ENCODE peak calls at places on chromosomes 13 and 19, in six cellular contexts. W is bronchial epithelial cell; F is fibroblast of the conjunctiva; G is lower leg skin; L is GDM1; R is activated CD4-positive, alpha-beta T cell treated with anti-CD3 and anti-CD28 coated beads, Interleukin-2, amount 10 ng/mL, durations not matched to agents 7 days and 5 days. H is an unnamed sample.
A peak's percentile ranks its signal among the peaks of the same experiment; 100 is the strongest.

GRCh38 chr19:5498817-5499535 is 43.8 kb downstream of the ZNRF4 start:
- DNase-seq in L (no peak), F (no peak), W (no peak), G (no peak), R (no peak), H (no peak)

GRCh38 chr13:74681891-74682290 is 547.7 kb upstream of the KLF12 start:
- DNase-seq in G (no peak), L (no peak), W (no peak), R (no peak), F (no peak), H (no peak)

GRCh38 chr19:1156305-1156801 is 17.7 kb downstream of the SBNO2 start:
- DNase-seq in W (no peak), R (no peak), F (no peak), L (no peak), G (no peak), H (no peak)

GRCh38 chr19:35935911-35936737 is at the start of gene LRFN3:
- DNase-seq in W (peak; percentile 39), G (peak; percentile 35), L (peak; percentile 40), F (no peak), R (peak; percentile 63), H (no peak)

GRCh38 chr19:10625762-10626138 is 397 bp downstream of the SLC44A2 start:
- DNase-seq in R (no peak), W (no peak), F (no peak), L (no peak), G (no peak), H (no peak)

GRCh38 chr13:45122941-45123340 is 2.6 kb downstream of the GTF2F2 start:
- DNase-seq in R (no peak), W (no peak), G (no peak), L (no peak), F (no peak), H (no peak)

GRCh38 chr13:50512602-50513527 is 330.6 kb downstream of the DLEU7 start:
- DNase-seq in L (peak; percentile 79), G (peak; percentile 33), F (no peak), R (peak; percentile 65), W (no peak), H (no peak)

GRCh38 chr13:99902657-99903056 is 68.9 kb downstream of the ZIC5 start:
- DNase-seq in L (no peak), R (no peak), G (no peak), W (no peak), F (no peak), H (no peak)

GRCh38 chr19:34988119-34988518 is 12.0 kb upstream of the GRAMD1A start:
- DNase-seq in F (no peak), G (no peak), R (no peak), W (no peak), L (no peak), H (no peak)

GRCh38 chr13:22076658-22077057 is 405.8 kb downstream of the FGF9 start:
- DNase-seq in F (no peak), G (no peak), W (no peak), R (no peak), L (no peak), H (no peak)

GRCh38 chr19:1386945-1387683 is 3.4 kb downstream of the NDUFS7 start:
- DNase-seq in F (no peak), W (no peak), G (no peak), L (no peak), R (no peak), H (no peak)

GRCh38 chr19:48516536-48516935 is 4.9 kb upstream of the LMTK3 start:
- DNase-seq in G (no peak), R (no peak), F (no peak), L (no peak), W (no peak), H (no peak)

GRCh38 chr13:50951366-50951765 is 41.8 kb downstream of the RNASEH2B start:
- DNase-seq in F (no peak), G (no peak), W (no peak), R (no peak), L (no peak), H (no peak)

GRCh38 chr13:102697929-102698648 is 3.2 kb upstream of the METTL21C start:
- DNase-seq in R (no peak), F (no peak), G (no peak), W (no peak), L (no peak), H (no peak)

GRCh38 chr19:54469496-54469934 is 3.6 kb downstream of the CDC42EP5 start:
- DNase-seq in G (no peak), W (peak; percentile 67), L (no peak), R (no peak), F (no peak), H (no peak)

GRCh38 chr13:91456837-91457236 is 58.4 kb downstream of the GPC5 start:
- DNase-seq in W (no peak), R (no peak), F (no peak), L (no peak), G (no peak), H (no peak)

GRCh38 chr19:10346509-10346908 is 7.1 kb upstream of the ICAM3 start:
- DNase-seq in W (peak; percentile 4), G (no peak), L (no peak), R (no peak), F (no peak), H (no peak)

GRCh38 chr13:51955281-51955771 is 55.9 kb downstream of the ATP7B start:
- DNase-seq in R (no peak), G (no peak), F (no peak), W (peak; percentile 53), L (no peak), H (no peak)

GRCh38 chr19:45446295-45446694 is 21.5 kb upstream of the FOSB start:
- DNase-seq in L (no peak), R (peak; percentile 49), F (no peak), G (no peak), W (peak; percentile 50), H (no peak)

GRCh38 chr13:31199849-31200635 is at the start of gene B3GLCT:
- DNase-seq in R (peak; percentile 74), L (peak; percentile 79), W (peak; percentile 48), G (peak; percentile 52), F (peak; percentile 45), H (no peak)

GRCh38 chr19:9673912-9674668 is 810 bp downstream of the ZNF562 start:
- DNase-seq in W (peak; percentile 85), F (no peak), R (peak; percentile 10), G (no peak), L (no peak), H (no peak)

GRCh38 chr13:87128006-87128405 is 543.2 kb upstream of the SLITRK5 start:
- DNase-seq in G (no peak), W (peak; percentile 13), L (no peak), R (no peak), F (peak; percentile 33), H (no peak)

GRCh38 chr13:35672611-35673010 is 196.1 kb upstream of the MAB21L1 start:
- DNase-seq in R (no peak), L (no peak), W (no peak), F (no peak), G (no peak), H (peak; percentile 66)

GRCh38 chr13:36421447-36421846 is 10.8 kb upstream of the CCNA1 start:
- DNase-seq in F (no peak), L (peak; percentile 29), G (no peak), R (no peak), W (peak; percentile 64), H (no peak)

GRCh38 chr19:582497-583197 is 7.0 kb upstream of the HCN2 start:
- DNase-seq in F (no peak), L (no peak), W (no peak), R (no peak), G (no peak), H (no peak)

GRCh38 chr19:45404557-45405434 is at the start of gene PPP1R13L:
- DNase-seq in G (peak; percentile 86), L (no peak), F (peak; percentile 34), W (peak; percentile 90), R (peak; percentile 74), H (no peak)

H was measured in HFF-Myc.